ENCODE peak calls at places on chromosomes 1 and 21, in nine cellular contexts. C, F, V, W, J, X, I, A and Y are unnamed samples.

GRCh38 chr21:42403611-42404231 is at the start of gene UBASH3A:
- DNase-seq in W (peak; percentile 41), I (no peak), C (peak; percentile 38), X (no peak), F (no peak), A (no peak), J (no peak), V (no peak), Y (no peak)

GRCh38 chr21:31218830-31219608 is 125.0 kb downstream of the TIAM1 start:
- DNase-seq in W (no peak), X (no peak), V (no peak), J (no peak), F (no peak), I (no peak), C (no peak), A (no peak), Y (no peak)

GRCh38 chr1:228236744-228237143 is 28.9 kb downstream of the OBSCN start:
- DNase-seq in W (peak; percentile 21), C (no peak), V (no peak), A (peak; percentile 66), X (no peak), F (peak; percentile 81), I (peak; percentile 77), J (no peak), Y (peak; percentile 33)

GRCh38 chr1:38784452-38785284 is 74.9 kb downstream of the RRAGC start:
- DNase-seq in J (no peak), X (no peak), W (no peak), A (no peak), V (no peak), C (no peak), F (no peak), I (peak; percentile 19), Y (no peak)

GRCh38 chr1:202589190-202589680 is 121.0 kb downstream of the SYT2 start:
- DNase-seq in I (peak; percentile 100), W (no peak), J (no peak), V (no peak), F (peak; percentile 90), X (peak; percentile 91), C (no peak), A (peak; percentile 100), Y (peak; percentile 86)

GRCh38 chr1:211336161-211336560 is 9.5 kb downstream of the TRAF5 start:
- DNase-seq in X (no peak), I (no peak), F (no peak), J (no peak), V (no peak), C (no peak), W (no peak), A (no peak), Y (no peak)

GRCh38 chr1:161185282-161185682 is 8.0 kb upstream of the B4GALT3 start:
- DNase-seq in J (peak; percentile 51), W (peak; percentile 72), A (peak; percentile 67), I (peak; percentile 92), C (peak; percentile 51), F (peak; percentile 93), X (peak; percentile 90), V (peak; percentile 43), Y (no peak)

GRCh38 chr1:185292237-185292636 is 24.8 kb downstream of the IVNS1ABP start:
- DNase-seq in V (no peak), X (no peak), A (no peak), J (no peak), W (no peak), I (no peak), C (no peak), F (no peak), Y (no peak)

GRCh38 chr1:68051475-68051874 is 1.0 kb upstream of the DIRAS3 start:
- DNase-seq in A (peak; percentile 58), V (no peak), F (peak; percentile 78), W (no peak), J (no peak), X (peak; percentile 54), I (peak; percentile 47), C (no peak), Y (no peak)

GRCh38 chr1:6386371-6386949 is 7.1 kb downstream of the ACOT7 start:
- DNase-seq in J (no peak), W (no peak), C (no peak), I (no peak), F (no peak), V (no peak), X (no peak), A (peak; percentile 51), Y (peak; percentile 17)

GRCh38 chr21:39979321-39979720 is 112.1 kb downstream of the PCP4 start:
- DNase-seq in C (no peak), X (no peak), F (no peak), V (no peak), A (no peak), I (no peak), J (no peak), W (no peak), Y (no peak)

GRCh38 chr1:196649990-196650389 is 1.9 kb upstream of the CFH start:
- DNase-seq in I (no peak), A (no peak), W (no peak), F (no peak), J (no peak), X (no peak), V (no peak), C (no peak), Y (no peak)

GRCh38 chr1:22749919-22750670 is 39.5 kb downstream of the EPHB2 start:
- DNase-seq in V (no peak), X (no peak), I (peak; percentile 49), W (no peak), C (no peak), J (no peak), F (peak; percentile 63), A (peak; percentile 98), Y (peak; percentile 86)

GRCh38 chr21:44742418-44743153 is 31.2 kb upstream of the TSPEAR start:
- DNase-seq in J (no peak), I (peak; percentile 37), C (no peak), A (peak; percentile 14), W (no peak), V (no peak), X (no peak), F (peak; percentile 44), Y (peak; percentile 22)

GRCh38 chr1:109910963-109911798 is 532 bp downstream of the CSF1 start:
- DNase-seq in X (no peak), I (no peak), W (peak; percentile 32), C (peak; percentile 37), A (no peak), F (no peak), J (peak; percentile 33), V (no peak), Y (no peak)

GRCh38 chr1:37995773-37996379 is 6.1 kb upstream of the SF3A3 start:
- DNase-seq in J (no peak), W (peak; percentile 50), V (no peak), X (peak; percentile 82), C (no peak), F (no peak), I (no peak), A (peak; percentile 88), Y (no peak)

GRCh38 chr1:67468066-67468718 is 38.0 kb upstream of the SERBP1 start:
- DNase-seq in V (no peak), W (no peak), C (no peak), X (no peak), J (no peak), A (peak; percentile 76), F (peak; percentile 53), I (peak; percentile 52), Y (no peak)

GRCh38 chr1:51088474-51088873 is 13.6 kb upstream of the C1orf185 start:
- DNase-seq in X (no peak), V (no peak), I (peak; percentile 49), J (no peak), A (peak; percentile 21), C (no peak), W (no peak), F (no peak), Y (no peak)

GRCh38 chr1:245213066-245213465 is 58.3 kb downstream of the KIF26B start:
- DNase-seq in I (peak; percentile 70), F (no peak), V (no peak), W (no peak), X (no peak), J (no peak), A (no peak), C (no peak), Y (no peak)

GRCh38 chr1:239736479-239736878 is 350.1 kb downstream of the CHRM3 start:
- DNase-seq in I (no peak), A (no peak), X (no peak), F (no peak), J (no peak), W (no peak), C (no peak), V (no peak), Y (no peak)

GRCh38 chr1:104064391-104064790 is 314.7 kb downstream of the AMY1C start:
- DNase-seq in J (no peak), A (no peak), W (no peak), F (no peak), X (no peak), C (no peak), V (no peak), I (peak; percentile 60), Y (no peak)

GRCh38 chr1:114152211-114153050 is 1.2 kb downstream of the SYT6 start:
- DNase-seq in F (peak; percentile 36), X (peak; percentile 32), A (peak; percentile 43), W (no peak), I (no peak), V (no peak), J (no peak), C (peak; percentile 10), Y (no peak)

GRCh38 chr1:226939439-226940028 is 560 bp upstream of the COQ8A start:
- DNase-seq in J (peak; percentile 86), C (peak; percentile 60), X (peak; percentile 69), A (peak; percentile 67), W (peak; percentile 68), F (peak; percentile 63), V (peak; percentile 27), I (no peak), Y (no peak)

GRCh38 chr1:1894354-1895049 is 3.6 kb upstream of the GNB1 start:
- DNase-seq in V (no peak), F (no peak), W (no peak), C (no peak), A (no peak), I (no peak), X (no peak), J (no peak), Y (no peak)

GRCh38 chr1:34777519-34778321 is 3.3 kb upstream of the GJB3 start:
- DNase-seq in I (no peak), A (peak; percentile 15), F (no peak), W (no peak), X (no peak), C (no peak), J (no peak), V (no peak), Y (no peak)

GRCh38 chr1:185567006-185567405 is 167.2 kb upstream of the HMCN1 start:
- DNase-seq in J (no peak), W (peak; percentile 37), F (peak; percentile 89), I (no peak), A (peak; percentile 76), C (no peak), V (no peak), X (no peak), Y (no peak)

GRCh38 chr1:110554871-110555801 is 36.2 kb upstream of the KCNA10 start:
- DNase-seq in F (peak; percentile 47), W (peak; percentile 65), C (peak; percentile 65), V (no peak), A (peak; percentile 35), I (no peak), X (peak; percentile 50), J (peak; percentile 60), Y (no peak)